ENCODE peak calls at places on chromosomes 16 and 17, in seven cellular contexts. One of them, this sample, is unnamed.

GRCh38 chr16:54519161-54519685 is 232.6 kb upstream of the IRX3 start:
- DNase-seq in foreskin keratinocyte: no peak
- DNase-seq in CD8-positive, alpha-beta memory T cell: no peak
- DNase-seq in pancreas: no peak
- DNase-seq in mammary epithelial cell: no peak
- DNase-seq in CD4-positive, alpha-beta T cell: no peak
- DNase-seq in WERI-Rb-1: no peak
- DNase-seq in this sample: no peak

GRCh38 chr16:8644513-8645140 is 23.1 kb downstream of the METTL22 start:
- DNase-seq in foreskin keratinocyte: no peak
- DNase-seq in pancreas: peak; percentile 26
- DNase-seq in WERI-Rb-1: no peak
- DNase-seq in CD4-positive, alpha-beta T cell: no peak
- DNase-seq in mammary epithelial cell: no peak
- DNase-seq in CD8-positive, alpha-beta memory T cell: no peak
- DNase-seq in this sample: no peak

GRCh38 chr16:69839798-69840409 is 77.8 kb downstream of the WWP2 start:
- DNase-seq in mammary epithelial cell: no peak
- DNase-seq in CD8-positive, alpha-beta memory T cell: no peak
- DNase-seq in foreskin keratinocyte: no peak
- DNase-seq in WERI-Rb-1: no peak
- DNase-seq in pancreas: peak; percentile 83
- DNase-seq in CD4-positive, alpha-beta T cell: no peak
- DNase-seq in this sample: no peak

GRCh38 chr17:77923776-77924513 is 34.6 kb upstream of the TNRC6C start:
- DNase-seq in WERI-Rb-1: no peak
- DNase-seq in CD8-positive, alpha-beta memory T cell: no peak
- DNase-seq in CD4-positive, alpha-beta T cell: no peak
- DNase-seq in foreskin keratinocyte: no peak
- DNase-seq in mammary epithelial cell: no peak
- DNase-seq in pancreas: no peak
- DNase-seq in this sample: no peak

GRCh38 chr16:17101646-17102045 is 369.1 kb downstream of the XYLT1 start:
- DNase-seq in mammary epithelial cell: peak; percentile 24
- DNase-seq in WERI-Rb-1: peak; percentile 19
- DNase-seq in foreskin keratinocyte: peak; percentile 19
- DNase-seq in pancreas: no peak
- DNase-seq in CD8-positive, alpha-beta memory T cell: no peak
- DNase-seq in CD4-positive, alpha-beta T cell: no peak
- DNase-seq in this sample: no peak

GRCh38 chr17:45410144-45411091 is 22.3 kb downstream of the ARHGAP27 start:
- DNase-seq in WERI-Rb-1: no peak
- DNase-seq in mammary epithelial cell: no peak
- DNase-seq in CD4-positive, alpha-beta T cell: peak; percentile 42
- DNase-seq in foreskin keratinocyte: no peak
- DNase-seq in pancreas: no peak
- DNase-seq in CD8-positive, alpha-beta memory T cell: peak; percentile 70
- DNase-seq in this sample: no peak

GRCh38 chr16:80231888-80232287 is 308.9 kb upstream of the DYNLRB2 start:
- DNase-seq in WERI-Rb-1: no peak
- DNase-seq in pancreas: no peak
- DNase-seq in foreskin keratinocyte: peak; percentile 85
- DNase-seq in mammary epithelial cell: peak; percentile 94
- DNase-seq in CD8-positive, alpha-beta memory T cell: no peak
- DNase-seq in CD4-positive, alpha-beta T cell: no peak
- DNase-seq in this sample: peak; percentile 56

GRCh38 chr17:7403043-7403901 is 625 bp downstream of the TMEM256 start:
- DNase-seq in CD4-positive, alpha-beta T cell: no peak
- DNase-seq in mammary epithelial cell: no peak
- DNase-seq in pancreas: peak; percentile 50
- DNase-seq in foreskin keratinocyte: no peak
- DNase-seq in WERI-Rb-1: peak; percentile 73
- DNase-seq in CD8-positive, alpha-beta memory T cell: no peak
- DNase-seq in this sample: no peak

GRCh38 chr16:86398622-86399021 is 111.7 kb upstream of the FOXF1 start:
- DNase-seq in CD8-positive, alpha-beta memory T cell: no peak
- DNase-seq in foreskin keratinocyte: no peak
- DNase-seq in WERI-Rb-1: no peak
- DNase-seq in CD4-positive, alpha-beta T cell: no peak
- DNase-seq in mammary epithelial cell: no peak
- DNase-seq in pancreas: no peak
- DNase-seq in this sample: no peak

GRCh38 chr17:39739020-39739884 is 1.5 kb downstream of the GRB7 start:
- DNase-seq in foreskin keratinocyte: peak; percentile 79
- DNase-seq in CD8-positive, alpha-beta memory T cell: peak; percentile 38
- DNase-seq in pancreas: peak; percentile 92
- DNase-seq in mammary epithelial cell: peak; percentile 87
- DNase-seq in WERI-Rb-1: no peak
- DNase-seq in CD4-positive, alpha-beta T cell: no peak
- DNase-seq in this sample: peak; percentile 67

GRCh38 chr16:58501242-58502131 is 1.5 kb downstream of the NDRG4 start:
- DNase-seq in pancreas: peak; percentile 78
- DNase-seq in CD4-positive, alpha-beta T cell: peak; percentile 19
- DNase-seq in WERI-Rb-1: peak; percentile 80
- DNase-seq in mammary epithelial cell: no peak
- DNase-seq in CD8-positive, alpha-beta memory T cell: no peak
- DNase-seq in foreskin keratinocyte: no peak
- DNase-seq in this sample: no peak

GRCh38 chr17:19812407-19812806 is 55.3 kb downstream of the ULK2 start:
- DNase-seq in WERI-Rb-1: peak; percentile 16
- DNase-seq in foreskin keratinocyte: no peak
- DNase-seq in mammary epithelial cell: no peak
- DNase-seq in CD8-positive, alpha-beta memory T cell: no peak
- DNase-seq in CD4-positive, alpha-beta T cell: no peak
- DNase-seq in pancreas: no peak
- DNase-seq in this sample: no peak

GRCh38 chr16:17476414-17477259 is 5.9 kb upstream of the XYLT1 start:
- DNase-seq in mammary epithelial cell: peak; percentile 36
- DNase-seq in WERI-Rb-1: peak; percentile 72
- DNase-seq in pancreas: peak; percentile 62
- DNase-seq in CD8-positive, alpha-beta memory T cell: peak; percentile 58
- DNase-seq in foreskin keratinocyte: peak; percentile 37
- DNase-seq in CD4-positive, alpha-beta T cell: peak; percentile 27
- DNase-seq in this sample: no peak

GRCh38 chr16:84284168-84284722 is 10.4 kb upstream of the WFDC1 start:
- DNase-seq in CD8-positive, alpha-beta memory T cell: no peak
- DNase-seq in mammary epithelial cell: no peak
- DNase-seq in pancreas: peak; percentile 28
- DNase-seq in foreskin keratinocyte: no peak
- DNase-seq in CD4-positive, alpha-beta T cell: no peak
- DNase-seq in WERI-Rb-1: peak; percentile 66
- DNase-seq in this sample: no peak

GRCh38 chr16:42069-42457 is 11.3 kb downstream of the POLR3K start:
- DNase-seq in CD4-positive, alpha-beta T cell: no peak
- DNase-seq in pancreas: no peak
- DNase-seq in WERI-Rb-1: no peak
- DNase-seq in foreskin keratinocyte: no peak
- DNase-seq in mammary epithelial cell: no peak
- DNase-seq in CD8-positive, alpha-beta memory T cell: no peak
- DNase-seq in this sample: no peak

GRCh38 chr17:15431201-15431600 is 36.2 kb downstream of the CDRT4 start:
- DNase-seq in WERI-Rb-1: peak; percentile 34
- DNase-seq in foreskin keratinocyte: no peak
- DNase-seq in CD8-positive, alpha-beta memory T cell: no peak
- DNase-seq in pancreas: no peak
- DNase-seq in mammary epithelial cell: no peak
- DNase-seq in CD4-positive, alpha-beta T cell: no peak
- DNase-seq in this sample: no peak

GRCh38 chr16:25009822-25010221 is 5.3 kb downstream of the ARHGAP17 start:
- DNase-seq in pancreas: no peak
- DNase-seq in CD8-positive, alpha-beta memory T cell: no peak
- DNase-seq in CD4-positive, alpha-beta T cell: no peak
- DNase-seq in mammary epithelial cell: no peak
- DNase-seq in WERI-Rb-1: no peak
- DNase-seq in foreskin keratinocyte: no peak
- DNase-seq in this sample: no peak

DNA sequence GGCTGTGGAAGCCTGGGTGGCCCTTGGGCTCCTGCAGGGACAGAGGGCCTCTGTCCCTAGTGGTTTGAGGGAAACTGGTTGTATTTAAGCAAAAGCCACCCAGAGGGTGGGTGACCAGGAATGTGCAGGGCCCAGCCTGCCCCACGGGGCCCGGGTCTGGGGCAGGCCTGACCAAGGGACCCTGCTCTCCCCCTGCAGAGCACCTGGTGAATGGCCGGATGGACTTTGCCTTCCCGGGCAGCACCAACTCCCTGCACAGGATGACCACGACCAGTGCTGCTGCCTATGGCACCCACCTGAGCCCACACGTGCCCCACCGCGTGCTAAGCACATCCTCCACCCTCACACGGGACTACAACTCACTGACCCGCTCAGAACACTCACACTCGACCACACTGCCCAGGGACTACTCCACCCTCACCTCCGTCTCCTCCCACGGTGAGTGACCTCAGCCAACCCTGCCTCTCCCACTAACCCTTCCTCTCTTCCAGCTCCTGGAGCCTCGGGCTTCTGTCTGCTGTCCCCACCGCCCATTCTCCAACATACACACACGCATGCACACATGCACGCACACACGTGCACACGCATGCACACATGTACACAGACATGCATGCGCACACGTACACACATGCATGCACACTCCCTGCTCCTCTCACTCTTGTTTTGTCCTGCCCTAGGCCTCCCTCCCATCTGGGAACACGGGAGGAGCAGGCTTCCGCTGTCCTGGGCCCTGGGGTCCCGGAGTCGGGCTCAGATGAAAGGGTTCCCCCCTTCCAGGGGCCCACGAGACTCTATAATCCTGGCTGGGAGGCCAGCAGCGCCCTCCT is 10.4 kb downstream of the GALK1 start:
- DNase-seq in CD8-positive, alpha-beta memory T cell: no peak
- DNase-seq in mammary epithelial cell: no peak
- DNase-seq in WERI-Rb-1: peak; percentile 54
- DNase-seq in pancreas: no peak
- DNase-seq in foreskin keratinocyte: no peak
- DNase-seq in CD4-positive, alpha-beta T cell: no peak
- DNase-seq in this sample: no peak
- H3K27ac ChIP-seq in CD8-positive, alpha-beta memory T cell: no peak overlapping the region
- H3K27ac ChIP-seq in mammary epithelial cell: no peak overlapping the region
- H3K27ac ChIP-seq in WERI-Rb-1: peak overlapping the region; percentile 86
- H3K27ac ChIP-seq in pancreas: no peak overlapping the region
- H3K27ac ChIP-seq in foreskin keratinocyte: no peak overlapping the region
- H3K27ac ChIP-seq in CD4-positive, alpha-beta T cell: no peak overlapping the region
- H3K27ac ChIP-seq in this sample: no peak overlapping the region

GRCh38 chr17:75590849-75591721 is 3.5 kb downstream of the MYO15B start:
- DNase-seq in mammary epithelial cell: no peak
- DNase-seq in pancreas: no peak
- DNase-seq in CD8-positive, alpha-beta memory T cell: no peak
- DNase-seq in WERI-Rb-1: no peak
- DNase-seq in CD4-positive, alpha-beta T cell: no peak
- DNase-seq in foreskin keratinocyte: no peak
- DNase-seq in this sample: no peak

GRCh38 chr17:75588546-75589016 is 981 bp downstream of the MYO15B start:
- DNase-seq in foreskin keratinocyte: no peak
- DNase-seq in mammary epithelial cell: no peak
- DNase-seq in CD8-positive, alpha-beta memory T cell: peak; percentile 58
- DNase-seq in WERI-Rb-1: no peak
- DNase-seq in pancreas: peak; percentile 67
- DNase-seq in CD4-positive, alpha-beta T cell: no peak
- DNase-seq in this sample: no peak

GRCh38 chr17:75590314-75590761 is 2.7 kb downstream of the MYO15B start:
- DNase-seq in CD8-positive, alpha-beta memory T cell: no peak
- DNase-seq in CD4-positive, alpha-beta T cell: no peak
- DNase-seq in mammary epithelial cell: no peak
- DNase-seq in pancreas: no peak
- DNase-seq in foreskin keratinocyte: no peak
- DNase-seq in WERI-Rb-1: no peak
- DNase-seq in this sample: no peak

GRCh38 chr17:75589017-75589918 is 1.7 kb downstream of the MYO15B start:
- DNase-seq in CD4-positive, alpha-beta T cell: peak; percentile 96
- DNase-seq in mammary epithelial cell: peak; percentile 64
- DNase-seq in WERI-Rb-1: peak; percentile 98
- DNase-seq in CD8-positive, alpha-beta memory T cell: peak; percentile 95
- DNase-seq in pancreas: peak; percentile 96
- DNase-seq in foreskin keratinocyte: no peak
- DNase-seq in this sample: no peak

DNA sequence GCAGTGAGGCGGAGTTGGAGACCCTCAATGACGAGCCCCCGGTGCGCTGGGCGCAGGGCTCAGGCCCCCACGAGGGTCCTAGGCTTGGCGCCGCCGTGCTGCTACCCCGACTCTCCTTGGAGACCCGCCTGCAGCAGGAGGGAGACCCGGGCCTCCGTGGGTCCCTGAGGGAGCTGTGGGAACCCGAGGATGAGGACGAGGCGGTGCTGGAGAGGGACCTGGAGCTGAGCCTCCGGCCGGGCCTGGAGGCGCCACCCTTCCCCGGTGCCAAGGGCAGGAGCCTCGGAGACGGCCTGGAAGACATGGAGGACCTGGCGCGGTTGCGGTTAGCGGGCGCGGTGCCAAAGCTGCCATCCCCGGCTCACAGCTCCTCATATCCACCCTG is 2.3 kb downstream of the MYO15B start:
- DNase-seq in mammary epithelial cell: no peak
- DNase-seq in WERI-Rb-1: no peak
- DNase-seq in foreskin keratinocyte: no peak
- DNase-seq in pancreas: no peak
- DNase-seq in CD4-positive, alpha-beta T cell: no peak
- DNase-seq in CD8-positive, alpha-beta memory T cell: peak; percentile 57
- DNase-seq in this sample: no peak
- H3K27ac ChIP-seq in mammary epithelial cell: no peak overlapping the region
- H3K27ac ChIP-seq in WERI-Rb-1: peak overlapping the region; percentile 77
- H3K27ac ChIP-seq in foreskin keratinocyte: no peak overlapping the region
- H3K27ac ChIP-seq in pancreas: no peak overlapping the region
- H3K27ac ChIP-seq in CD4-positive, alpha-beta T cell: no peak overlapping the region
- H3K27ac ChIP-seq in CD8-positive, alpha-beta memory T cell: peak overlapping the region; percentile 16
- H3K27ac ChIP-seq in this sample: no peak overlapping the region

GRCh38 chr17:64328875-64329405 is 61.7 kb downstream of the PECAM1 start:
- DNase-seq in CD4-positive, alpha-beta T cell: no peak
- DNase-seq in CD8-positive, alpha-beta memory T cell: no peak
- DNase-seq in mammary epithelial cell: no peak
- DNase-seq in WERI-Rb-1: peak; percentile 80
- DNase-seq in foreskin keratinocyte: no peak
- DNase-seq in pancreas: no peak
- DNase-seq in this sample: no peak

GRCh38 chr17:64326420-64327054 is 63.5 kb upstream of the TEX2 start:
- DNase-seq in pancreas: no peak
- DNase-seq in WERI-Rb-1: no peak
- DNase-seq in foreskin keratinocyte: no peak
- DNase-seq in mammary epithelial cell: peak; percentile 77
- DNase-seq in CD8-positive, alpha-beta memory T cell: no peak
- DNase-seq in CD4-positive, alpha-beta T cell: no peak
- DNase-seq in this sample: no peak

GRCh38 chr17:64327201-64327930 is 63.3 kb downstream of the PECAM1 start:
- DNase-seq in mammary epithelial cell: no peak
- DNase-seq in pancreas: no peak
- DNase-seq in foreskin keratinocyte: no peak
- DNase-seq in CD8-positive, alpha-beta memory T cell: no peak
- DNase-seq in WERI-Rb-1: no peak
- DNase-seq in CD4-positive, alpha-beta T cell: no peak
- DNase-seq in this sample: no peak

GRCh38 chr17:64329571-64329970 is 61.1 kb downstream of the PECAM1 start:
- DNase-seq in CD8-positive, alpha-beta memory T cell: no peak
- DNase-seq in foreskin keratinocyte: no peak
- DNase-seq in WERI-Rb-1: no peak
- DNase-seq in CD4-positive, alpha-beta T cell: no peak
- DNase-seq in mammary epithelial cell: no peak
- DNase-seq in pancreas: no peak
- DNase-seq in this sample: no peak

GRCh38 chr17:64328036-64328874 is 62.4 kb downstream of the PECAM1 start:
- DNase-seq in CD8-positive, alpha-beta memory T cell: no peak
- DNase-seq in WERI-Rb-1: no peak
- DNase-seq in foreskin keratinocyte: no peak
- DNase-seq in CD4-positive, alpha-beta T cell: no peak
- DNase-seq in pancreas: no peak
- DNase-seq in mammary epithelial cell: no peak
- DNase-seq in this sample: no peak
- H3K27ac ChIP-seq in CD8-positive, alpha-beta memory T cell: no peak overlapping the region
- H3K27ac ChIP-seq in WERI-Rb-1: peak overlapping the region; percentile 72
- H3K27ac ChIP-seq in foreskin keratinocyte: no peak overlapping the region
- H3K27ac ChIP-seq in CD4-positive, alpha-beta T cell: no peak overlapping the region
- H3K27ac ChIP-seq in pancreas: no peak overlapping the region
- H3K27ac ChIP-seq in mammary epithelial cell: no peak overlapping the region
- H3K27ac ChIP-seq in this sample: no peak overlapping the region

GRCh38 chr17:46770818-46771600 is 47.5 kb downstream of the WNT3 start:
- DNase-seq in foreskin keratinocyte: no peak
- DNase-seq in pancreas: no peak
- DNase-seq in mammary epithelial cell: no peak
- DNase-seq in WERI-Rb-1: peak; percentile 85
- DNase-seq in CD4-positive, alpha-beta T cell: no peak
- DNase-seq in CD8-positive, alpha-beta memory T cell: peak; percentile 56
- DNase-seq in this sample: no peak
- H3K27ac ChIP-seq in foreskin keratinocyte: peak overlapping the region; percentile 13
- H3K27ac ChIP-seq in pancreas: no peak overlapping the region
- H3K27ac ChIP-seq in mammary epithelial cell: no peak overlapping the region
- H3K27ac ChIP-seq in WERI-Rb-1: peak overlapping the region; percentile 89
- H3K27ac ChIP-seq in CD4-positive, alpha-beta T cell: no peak overlapping the region
- H3K27ac ChIP-seq in CD8-positive, alpha-beta memory T cell: peak overlapping the region; percentile 24
- H3K27ac ChIP-seq in this sample: peak overlapping the region; percentile 47

This sample was measured in epithelial cell of prostate.